ENCODE peak calls at places on chromosome 6, in eight cellular contexts. One of them, this sample, is unnamed.

GRCh38 chr6:81003156-81003555 is 749.3 kb downstream of the TENT5A start:
- DNase-seq in NCI-H1417: no peak
- DNase-seq in kidney tubule cell: no peak
- DNase-seq in activated T-cell treated with anti-CD3 and anti-CD28 coated beads for 1 hour: no peak
- DNase-seq in ELF-1: no peak
- DNase-seq in T-helper 2 cell: no peak
- DNase-seq in substantia nigra: no peak
- DNase-seq in C1 segment of cervical spinal cord: no peak
- DNase-seq in this sample: no peak

GRCh38 chr6:15089569-15090144 is 156.2 kb upstream of the JARID2 start:
- DNase-seq in kidney tubule cell: no peak
- DNase-seq in C1 segment of cervical spinal cord: no peak
- DNase-seq in activated T-cell treated with anti-CD3 and anti-CD28 coated beads for 1 hour: no peak
- DNase-seq in T-helper 2 cell: no peak
- DNase-seq in substantia nigra: no peak
- DNase-seq in ELF-1: peak
- DNase-seq in NCI-H1417: peak
- DNase-seq in this sample: no peak

GRCh38 chr6:151063339-151063738 is 176.4 kb upstream of the AKAP12 start:
- DNase-seq in activated T-cell treated with anti-CD3 and anti-CD28 coated beads for 1 hour: no peak
- DNase-seq in NCI-H1417: peak
- DNase-seq in kidney tubule cell: peak
- DNase-seq in substantia nigra: no peak
- DNase-seq in ELF-1: no peak
- DNase-seq in T-helper 2 cell: no peak
- DNase-seq in C1 segment of cervical spinal cord: no peak
- DNase-seq in this sample: no peak

GRCh38 chr6:151539506-151540268 is 45.9 kb downstream of the CCDC170 start:
- DNase-seq in NCI-H1417: no peak
- DNase-seq in activated T-cell treated with anti-CD3 and anti-CD28 coated beads for 1 hour: no peak
- DNase-seq in kidney tubule cell: no peak
- DNase-seq in C1 segment of cervical spinal cord: no peak
- DNase-seq in T-helper 2 cell: no peak
- DNase-seq in ELF-1: no peak
- DNase-seq in substantia nigra: no peak
- DNase-seq in this sample: no peak

GRCh38 chr6:138403324-138403800 is 661 bp upstream of the HEBP2 start:
- DNase-seq in activated T-cell treated with anti-CD3 and anti-CD28 coated beads for 1 hour: peak
- DNase-seq in NCI-H1417: peak
- DNase-seq in ELF-1: no peak
- DNase-seq in T-helper 2 cell: no peak
- DNase-seq in C1 segment of cervical spinal cord: peak
- DNase-seq in substantia nigra: peak
- DNase-seq in kidney tubule cell: peak
- DNase-seq in this sample: peak

GRCh38 chr6:51513891-51514290 is 573.5 kb downstream of the PKHD1 start:
- DNase-seq in T-helper 2 cell: no peak
- DNase-seq in substantia nigra: no peak
- DNase-seq in kidney tubule cell: peak
- DNase-seq in ELF-1: peak
- DNase-seq in activated T-cell treated with anti-CD3 and anti-CD28 coated beads for 1 hour: no peak
- DNase-seq in C1 segment of cervical spinal cord: no peak
- DNase-seq in NCI-H1417: no peak
- DNase-seq in this sample: no peak

GRCh38 chr6:24105146-24105545 is 20.9 kb upstream of the NRSN1 start:
- DNase-seq in NCI-H1417: peak
- DNase-seq in activated T-cell treated with anti-CD3 and anti-CD28 coated beads for 1 hour: no peak
- DNase-seq in kidney tubule cell: no peak
- DNase-seq in ELF-1: no peak
- DNase-seq in T-helper 2 cell: no peak
- DNase-seq in substantia nigra: no peak
- DNase-seq in C1 segment of cervical spinal cord: no peak
- DNase-seq in this sample: no peak

GRCh38 chr6:82237013-82237412 is 10.5 kb downstream of the IBTK start:
- DNase-seq in NCI-H1417: peak
- DNase-seq in kidney tubule cell: no peak
- DNase-seq in activated T-cell treated with anti-CD3 and anti-CD28 coated beads for 1 hour: no peak
- DNase-seq in substantia nigra: no peak
- DNase-seq in T-helper 2 cell: no peak
- DNase-seq in C1 segment of cervical spinal cord: no peak
- DNase-seq in ELF-1: no peak
- DNase-seq in this sample: no peak

GRCh38 chr6:47126647-47127339 is 84.7 kb upstream of the ADGRF1 start:
- DNase-seq in activated T-cell treated with anti-CD3 and anti-CD28 coated beads for 1 hour: no peak
- DNase-seq in C1 segment of cervical spinal cord: no peak
- DNase-seq in ELF-1: peak
- DNase-seq in kidney tubule cell: peak
- DNase-seq in substantia nigra: no peak
- DNase-seq in NCI-H1417: peak
- DNase-seq in T-helper 2 cell: no peak
- DNase-seq in this sample: no peak

GRCh38 chr6:169269180-169270076 is 15.8 kb upstream of the THBS2 start:
- DNase-seq in substantia nigra: no peak
- DNase-seq in T-helper 2 cell: no peak
- DNase-seq in activated T-cell treated with anti-CD3 and anti-CD28 coated beads for 1 hour: no peak
- DNase-seq in ELF-1: no peak
- DNase-seq in C1 segment of cervical spinal cord: no peak
- DNase-seq in NCI-H1417: no peak
- DNase-seq in kidney tubule cell: peak
- DNase-seq in this sample: no peak

GRCh38 chr6:106279179-106279578 is 46.4 kb downstream of the ATG5 start:
- DNase-seq in kidney tubule cell: peak
- DNase-seq in activated T-cell treated with anti-CD3 and anti-CD28 coated beads for 1 hour: no peak
- DNase-seq in NCI-H1417: no peak
- DNase-seq in C1 segment of cervical spinal cord: no peak
- DNase-seq in ELF-1: no peak
- DNase-seq in T-helper 2 cell: no peak
- DNase-seq in substantia nigra: no peak
- DNase-seq in this sample: no peak

GRCh38 chr6:66326228-66326627 is 619.2 kb upstream of the EYS start:
- DNase-seq in kidney tubule cell: no peak
- DNase-seq in substantia nigra: no peak
- DNase-seq in NCI-H1417: no peak
- DNase-seq in activated T-cell treated with anti-CD3 and anti-CD28 coated beads for 1 hour: no peak
- DNase-seq in C1 segment of cervical spinal cord: no peak
- DNase-seq in T-helper 2 cell: no peak
- DNase-seq in ELF-1: no peak
- DNase-seq in this sample: no peak

GRCh38 chr6:89985744-89986493 is 91.7 kb downstream of the GJA10 start:
- DNase-seq in T-helper 2 cell: no peak
- DNase-seq in kidney tubule cell: peak
- DNase-seq in NCI-H1417: no peak
- DNase-seq in activated T-cell treated with anti-CD3 and anti-CD28 coated beads for 1 hour: no peak
- DNase-seq in substantia nigra: peak
- DNase-seq in ELF-1: peak
- DNase-seq in C1 segment of cervical spinal cord: peak
- DNase-seq in this sample: no peak

GRCh38 chr6:64984947-64985346 is 722.1 kb downstream of the EYS start:
- DNase-seq in ELF-1: no peak
- DNase-seq in C1 segment of cervical spinal cord: no peak
- DNase-seq in substantia nigra: no peak
- DNase-seq in activated T-cell treated with anti-CD3 and anti-CD28 coated beads for 1 hour: no peak
- DNase-seq in kidney tubule cell: no peak
- DNase-seq in T-helper 2 cell: no peak
- DNase-seq in NCI-H1417: peak
- DNase-seq in this sample: no peak

GRCh38 chr6:157235600-157236039 is 87.7 kb downstream of the TMEM242 start:
- DNase-seq in C1 segment of cervical spinal cord: peak
- DNase-seq in substantia nigra: no peak
- DNase-seq in T-helper 2 cell: peak
- DNase-seq in kidney tubule cell: peak
- DNase-seq in NCI-H1417: no peak
- DNase-seq in activated T-cell treated with anti-CD3 and anti-CD28 coated beads for 1 hour: peak
- DNase-seq in ELF-1: peak
- DNase-seq in this sample: peak

GRCh38 chr6:12494161-12494560 is 204.0 kb downstream of the EDN1 start:
- DNase-seq in kidney tubule cell: no peak
- DNase-seq in T-helper 2 cell: no peak
- DNase-seq in C1 segment of cervical spinal cord: no peak
- DNase-seq in NCI-H1417: no peak
- DNase-seq in substantia nigra: no peak
- DNase-seq in activated T-cell treated with anti-CD3 and anti-CD28 coated beads for 1 hour: no peak
- DNase-seq in ELF-1: no peak
- DNase-seq in this sample: no peak

GRCh38 chr6:125821825-125822281 is 31.1 kb downstream of the NCOA7 start:
- DNase-seq in substantia nigra: no peak
- DNase-seq in T-helper 2 cell: no peak
- DNase-seq in C1 segment of cervical spinal cord: no peak
- DNase-seq in activated T-cell treated with anti-CD3 and anti-CD28 coated beads for 1 hour: no peak
- DNase-seq in ELF-1: no peak
- DNase-seq in NCI-H1417: peak
- DNase-seq in kidney tubule cell: no peak
- DNase-seq in this sample: no peak

GRCh38 chr6:109393882-109394281 is 11.6 kb upstream of the CD164 start:
- DNase-seq in activated T-cell treated with anti-CD3 and anti-CD28 coated beads for 1 hour: no peak
- DNase-seq in T-helper 2 cell: no peak
- DNase-seq in substantia nigra: no peak
- DNase-seq in C1 segment of cervical spinal cord: no peak
- DNase-seq in kidney tubule cell: peak
- DNase-seq in ELF-1: peak
- DNase-seq in NCI-H1417: no peak
- DNase-seq in this sample: no peak

GRCh38 chr6:45903959-45904358 is 111.7 kb downstream of the CLIC5 start:
- DNase-seq in activated T-cell treated with anti-CD3 and anti-CD28 coated beads for 1 hour: no peak
- DNase-seq in substantia nigra: no peak
- DNase-seq in T-helper 2 cell: no peak
- DNase-seq in kidney tubule cell: no peak
- DNase-seq in ELF-1: no peak
- DNase-seq in NCI-H1417: no peak
- DNase-seq in C1 segment of cervical spinal cord: no peak
- DNase-seq in this sample: no peak

GRCh38 chr6:122610690-122611455 is 668 bp downstream of the PKIB start:
- DNase-seq in substantia nigra: no peak
- DNase-seq in activated T-cell treated with anti-CD3 and anti-CD28 coated beads for 1 hour: no peak
- DNase-seq in kidney tubule cell: peak
- DNase-seq in NCI-H1417: peak
- DNase-seq in C1 segment of cervical spinal cord: peak
- DNase-seq in ELF-1: peak
- DNase-seq in T-helper 2 cell: no peak
- DNase-seq in this sample: no peak

GRCh38 chr6:75528423-75528822 is 34.8 kb upstream of the FILIP1 start:
- DNase-seq in NCI-H1417: no peak
- DNase-seq in activated T-cell treated with anti-CD3 and anti-CD28 coated beads for 1 hour: no peak
- DNase-seq in kidney tubule cell: no peak
- DNase-seq in substantia nigra: no peak
- DNase-seq in ELF-1: no peak
- DNase-seq in C1 segment of cervical spinal cord: no peak
- DNase-seq in T-helper 2 cell: no peak
- DNase-seq in this sample: no peak

GRCh38 chr6:34084591-34085280 is 61.2 kb downstream of the GRM4 start:
- DNase-seq in NCI-H1417: peak
- DNase-seq in C1 segment of cervical spinal cord: no peak
- DNase-seq in ELF-1: no peak
- DNase-seq in T-helper 2 cell: no peak
- DNase-seq in activated T-cell treated with anti-CD3 and anti-CD28 coated beads for 1 hour: no peak
- DNase-seq in substantia nigra: no peak
- DNase-seq in kidney tubule cell: no peak
- DNase-seq in this sample: no peak

GRCh38 chr6:3612341-3613041 is 139.0 kb downstream of the PXDC1 start:
- DNase-seq in T-helper 2 cell: no peak
- DNase-seq in ELF-1: no peak
- DNase-seq in kidney tubule cell: peak
- DNase-seq in NCI-H1417: peak
- DNase-seq in activated T-cell treated with anti-CD3 and anti-CD28 coated beads for 1 hour: no peak
- DNase-seq in substantia nigra: no peak
- DNase-seq in C1 segment of cervical spinal cord: no peak
- DNase-seq in this sample: no peak

GRCh38 chr6:44386364-44386928 is 1.1 kb upstream of the CDC5L start:
- DNase-seq in C1 segment of cervical spinal cord: no peak
- DNase-seq in ELF-1: no peak
- DNase-seq in activated T-cell treated with anti-CD3 and anti-CD28 coated beads for 1 hour: no peak
- DNase-seq in kidney tubule cell: no peak
- DNase-seq in T-helper 2 cell: no peak
- DNase-seq in NCI-H1417: peak
- DNase-seq in substantia nigra: no peak
- DNase-seq in this sample: peak

GRCh38 chr6:33779305-33779704 is 9.6 kb downstream of the LEMD2 start:
- DNase-seq in T-helper 2 cell: no peak
- DNase-seq in NCI-H1417: peak
- DNase-seq in C1 segment of cervical spinal cord: no peak
- DNase-seq in substantia nigra: no peak
- DNase-seq in kidney tubule cell: no peak
- DNase-seq in activated T-cell treated with anti-CD3 and anti-CD28 coated beads for 1 hour: no peak
- DNase-seq in ELF-1: peak
- DNase-seq in this sample: no peak

GRCh38 chr6:157148391-157149323 is 174.7 kb downstream of the TMEM242 start:
- DNase-seq in kidney tubule cell: peak
- DNase-seq in C1 segment of cervical spinal cord: peak
- DNase-seq in substantia nigra: peak
- DNase-seq in activated T-cell treated with anti-CD3 and anti-CD28 coated beads for 1 hour: no peak
- DNase-seq in NCI-H1417: no peak
- DNase-seq in T-helper 2 cell: no peak
- DNase-seq in ELF-1: peak
- DNase-seq in this sample: peak

GRCh38 chr6:157023958-157024357 is 246.8 kb downstream of the ARID1B start:
- DNase-seq in kidney tubule cell: no peak
- DNase-seq in NCI-H1417: no peak
- DNase-seq in activated T-cell treated with anti-CD3 and anti-CD28 coated beads for 1 hour: no peak
- DNase-seq in substantia nigra: no peak
- DNase-seq in ELF-1: no peak
- DNase-seq in T-helper 2 cell: no peak
- DNase-seq in C1 segment of cervical spinal cord: no peak
- DNase-seq in this sample: no peak